ENCODE peak calls at places on chromosomes 13 and 19, in eight cellular contexts. P is H9, V is AG04450, B is left ventricle myocardium inferior, H is neural progenitor cell, J is fibroblast of lung, Z is endothelial cell, I is suprapubic skin. D is an unnamed sample.

GRCh38 chr19:2266183-2266993 is 10.2 kb upstream of the JSRP1 start:
- DNase-seq in B (peak; percentile 89), J (peak; percentile 68), V (peak; percentile 34), Z (no peak), I (peak; percentile 90), P (no peak), H (no peak), D (peak; percentile 76)

GRCh38 chr13:43797869-43798268 is 11.1 kb upstream of the ENOX1 start:
- DNase-seq in P (no peak), B (no peak), Z (no peak), I (no peak), J (peak; percentile 38), H (no peak), V (no peak), D (peak; percentile 68)

GRCh38 chr13:98525452-98525851 is 51.5 kb downstream of the STK24 start:
- DNase-seq in B (no peak), Z (no peak), P (no peak), H (no peak), J (no peak), V (no peak), I (no peak), D (no peak)

GRCh38 chr19:4922530-4923378 is 13.5 kb downstream of the UHRF1 start:
- DNase-seq in P (no peak), I (no peak), H (no peak), V (no peak), Z (no peak), B (no peak), J (no peak), D (no peak)

GRCh38 chr19:6677924-6678689 is 8.1 kb upstream of the TNFSF14 start:
- DNase-seq in B (no peak), Z (no peak), I (no peak), J (no peak), V (no peak), H (peak; percentile 67), P (peak; percentile 88), D (no peak)

GRCh38 chr19:13619203-13619632 is 112.9 kb upstream of the CACNA1A start:
- DNase-seq in I (no peak), V (no peak), H (no peak), B (no peak), P (no peak), Z (no peak), J (no peak), D (peak; percentile 41)

GRCh38 chr13:111909971-111910671 is 156.8 kb upstream of the SOX1 start:
- DNase-seq in V (no peak), H (no peak), I (no peak), P (no peak), B (no peak), J (no peak), Z (no peak), D (no peak)

GRCh38 chr19:39303373-39304184 is 7.4 kb downstream of the IFNL1 start:
- DNase-seq in H (peak; percentile 31), J (no peak), B (no peak), Z (no peak), P (peak; percentile 75), I (peak; percentile 13), V (no peak), D (no peak)

GRCh38 chr19:38028913-38029565 is 122.0 kb downstream of the SIPA1L3 start:
- DNase-seq in V (no peak), B (no peak), P (no peak), Z (no peak), H (no peak), I (no peak), J (no peak), D (no peak)

GRCh38 chr19:52492201-52492960 is 35.1 kb upstream of the ZNF808 start:
- DNase-seq in J (no peak), V (no peak), H (peak; percentile 91), B (no peak), Z (peak; percentile 45), I (no peak), P (peak; percentile 97), D (no peak)

GRCh38 chr19:8519388-8519787 is 5.4 kb upstream of the ZNF414 start:
- DNase-seq in P (no peak), H (no peak), V (no peak), B (no peak), Z (no peak), I (no peak), J (no peak), D (no peak)

GRCh38 chr13:22063416-22064124 is 392.7 kb downstream of the FGF9 start:
- DNase-seq in B (no peak), J (no peak), V (no peak), H (no peak), P (no peak), I (no peak), Z (no peak), D (no peak)

GRCh38 chr13:105672911-105673310 is 862.6 kb downstream of the EFNB2 start:
- DNase-seq in P (no peak), I (no peak), V (no peak), H (no peak), Z (no peak), B (no peak), J (no peak), D (no peak)

GRCh38 chr13:43058318-43058674 is 34.9 kb downstream of the DNAJC15 start:
- DNase-seq in V (no peak), Z (no peak), P (peak; percentile 45), B (no peak), H (no peak), J (peak; percentile 39), I (no peak), D (peak; percentile 80)

GRCh38 chr19:1495799-1496713 is 5.1 kb downstream of the REEP6 start:
- DNase-seq in H (no peak), B (no peak), J (no peak), P (no peak), I (no peak), Z (no peak), V (no peak), D (no peak)

GRCh38 chr19:50794778-50795664 is 4.8 kb downstream of the ACP4 start:
- DNase-seq in V (no peak), H (no peak), P (no peak), J (no peak), I (no peak), Z (no peak), B (no peak), D (no peak)

GRCh38 chr19:50797429-50798115 is 7.4 kb downstream of the ACP4 start:
- DNase-seq in P (no peak), I (no peak), V (no peak), Z (no peak), B (no peak), H (no peak), J (no peak), D (no peak)

GRCh38 chr19:50795665-50796073 is 5.5 kb downstream of the ACP4 start:
- DNase-seq in P (no peak), V (no peak), B (no peak), J (no peak), H (no peak), I (no peak), Z (no peak), D (no peak)

GRCh38 chr19:50796634-50797428 is 6.6 kb downstream of the ACP4 start:
- DNase-seq in P (no peak), I (no peak), V (no peak), B (no peak), Z (no peak), H (no peak), J (no peak), D (no peak)

DNA sequence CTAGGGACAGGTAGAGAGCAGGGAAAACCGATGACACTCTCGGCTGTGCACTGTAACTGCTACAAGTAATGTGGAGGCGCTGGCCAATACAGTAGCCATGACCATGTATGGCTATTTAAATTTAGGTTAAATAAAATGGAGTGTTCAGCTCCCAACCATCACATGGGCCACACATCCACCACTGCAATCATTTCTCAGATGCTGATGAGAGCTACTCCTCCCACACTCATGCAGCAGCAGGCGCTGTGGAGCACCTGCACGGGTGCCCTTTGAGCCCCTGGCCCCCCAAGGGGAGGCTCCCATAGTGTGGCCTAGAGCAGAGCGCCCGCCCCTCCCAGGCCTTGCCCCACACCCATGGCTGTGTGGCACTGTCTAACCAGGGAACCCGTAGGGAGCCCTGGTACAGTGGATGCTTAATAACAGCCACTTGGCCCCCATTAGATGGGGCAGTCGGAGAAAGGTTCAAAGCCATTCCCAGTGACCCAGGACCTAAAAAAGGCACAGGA is 6.0 kb downstream of the ACP4 start:
- DNase-seq in J (no peak), I (no peak), Z (no peak), P (no peak), H (no peak), B (no peak), V (no peak), D (no peak)
- TF ChIP-seq CTCF in J (no peak), I (no peak), Z (no peak), P (peak; percentile 31), H (no peak), B (no peak), V (no peak), D (no peak)

DNA sequence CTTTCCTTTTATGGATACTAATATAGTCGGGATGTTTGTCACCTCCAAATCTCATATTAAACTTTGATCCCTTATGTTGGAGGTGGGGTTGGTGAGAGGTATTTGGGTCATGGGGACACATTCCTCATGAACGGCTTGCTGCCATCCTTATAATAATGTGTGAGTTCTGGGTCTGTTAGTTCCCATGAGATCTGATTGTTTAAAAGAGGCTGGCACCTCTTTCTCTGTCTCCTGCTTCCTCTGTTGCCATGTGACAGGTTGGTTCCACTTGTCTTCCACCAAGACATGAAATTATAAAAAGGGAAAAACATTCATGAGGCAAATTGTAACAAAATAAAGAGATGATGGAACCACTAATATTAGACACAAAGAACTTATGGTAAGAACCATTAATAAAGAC is 107.8 kb upstream of the ATXN8OS start:
- DNase-seq in J (no peak), Z (no peak), I (no peak), P (no peak), B (no peak), V (no peak), H (no peak), D (no peak)
- TF ChIP-seq CTCF in J (no peak), Z (no peak), I (no peak), P (no peak), B (no peak), V (no peak), H (no peak), D (no peak)

GRCh38 chr13:73228546-73228945 is 169.7 kb downstream of the KLF5 start:
- DNase-seq in P (no peak), H (no peak), J (no peak), B (no peak), Z (no peak), I (no peak), V (no peak), D (peak; percentile 10)
- TF ChIP-seq CTCF in P (no peak), H (no peak), J (no peak), B (no peak), Z (no peak), I (no peak), V (peak; percentile 44), D (peak; percentile 10)

DNA sequence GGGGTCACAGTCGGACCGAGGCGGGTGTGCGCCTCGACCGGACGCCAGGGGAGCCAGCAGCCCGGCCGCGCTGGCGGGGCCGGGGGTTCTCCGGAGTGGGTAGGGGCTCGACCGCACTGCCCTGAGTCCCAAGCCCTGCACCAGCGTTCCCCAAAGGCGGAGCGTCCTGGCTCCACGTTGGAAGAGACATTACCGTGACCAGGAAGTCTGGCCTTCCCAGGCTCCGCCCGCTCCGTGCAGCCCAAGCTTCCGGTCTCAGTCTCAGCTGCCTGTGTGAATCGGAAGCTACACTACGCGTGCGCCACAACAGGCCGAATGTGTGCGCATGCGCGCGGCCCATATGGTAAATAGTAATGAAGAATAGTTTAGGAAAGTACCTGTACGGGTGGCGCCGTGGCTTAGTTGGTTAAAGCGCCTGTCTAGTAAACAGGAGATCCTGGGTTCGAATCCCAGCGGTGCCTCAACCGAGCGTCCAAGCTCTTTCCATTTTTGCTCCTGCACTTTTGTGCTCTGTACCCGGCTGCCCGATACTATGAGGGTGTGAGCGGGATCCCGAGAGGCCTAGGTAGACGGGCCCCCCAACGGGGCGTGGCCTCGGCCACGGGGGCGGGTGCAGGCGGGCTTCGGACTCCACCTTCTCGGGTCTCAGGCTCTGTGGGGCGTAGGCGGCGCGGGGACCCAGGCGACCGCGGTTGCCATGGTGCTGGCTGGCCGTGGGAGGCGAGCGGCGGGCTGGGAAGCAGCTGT is 17.3 kb upstream of the LRP3 start:
- DNase-seq in J (peak; percentile 99), Z (peak; percentile 97), P (peak; percentile 98), H (peak; percentile 98), V (peak; percentile 98), I (peak; percentile 98), B (peak; percentile 95), D (peak; percentile 99)
- TF ChIP-seq CTCF in J (peak; percentile 18), Z (no peak), P (no peak), H (peak; percentile 24), V (peak; percentile 25), I (no peak), B (peak; percentile 42), D (peak; percentile 32)

D was measured in fibroblast of the aortic adventitia.